ENCODE peak calls at places on chromosome 1, in ten cellular contexts. R is mucosa of descending colon, V is heart right ventricle, H is PC-3, L is esophagus squamous epithelium, S is pancreas, G is neural progenitor cell, U is OCI-LY7, B is left lung, F is tibial nerve. D is an unnamed sample. For H3K36me3, the result is how much of the 10 kb centered on the place peaks cover.

GRCh38 chr1:46199233-46199749 is 1.1 kb upstream of the POMGNT1 start:
- DNase-seq in R (no peak), V (no peak), B (no peak), U (peak), S (no peak), H (no peak), L (no peak), F (no peak), G (no peak), D (no peak)

GRCh38 chr1:71695820-71696219 is 586.5 kb downstream of the NEGR1 start:
- DNase-seq in B (no peak), L (no peak), S (no peak), H (peak), U (no peak), G (no peak), F (no peak), R (no peak), V (no peak), D (peak)

GRCh38 chr1:107782192-107782845 is 182.7 kb downstream of the VAV3 start:
- DNase-seq in S (peak), B (no peak), H (peak), F (peak), G (peak), U (peak), V (peak), R (peak), L (no peak), D (peak)

GRCh38 chr1:202998836-202999750 is 8.1 kb upstream of the TMEM183A start:
- DNase-seq in B (no peak), U (peak), H (peak), L (no peak), F (peak), S (peak), R (peak), V (peak), G (peak), D (peak)

GRCh38 chr1:86429830-86430229 is 5.9 kb downstream of the CLCA2 start:
- DNase-seq in U (no peak), R (peak), V (peak), G (no peak), B (peak), F (peak), L (no peak), H (peak), S (peak), D (peak)

GRCh38 chr1:99621340-99621901 is 24.5 kb upstream of the PALMD start:
- DNase-seq in F (no peak), R (no peak), H (no peak), V (no peak), S (no peak), U (no peak), G (no peak), L (no peak), B (no peak), D (peak)

GRCh38 chr1:200108659-200109058 is 81.1 kb downstream of the NR5A2 start:
- DNase-seq in R (peak), H (no peak), G (no peak), V (no peak), B (no peak), S (no peak), U (no peak), F (no peak), L (no peak), D (no peak)

GRCh38 chr1:168834225-168834872 is 105.3 kb upstream of the DPT start:
- DNase-seq in V (no peak), G (no peak), H (no peak), B (no peak), L (no peak), S (no peak), U (no peak), R (peak), F (no peak), D (peak)

GRCh38 chr1:214603819-214604252 is 841 bp downstream of the CENPF start:
- DNase-seq in V (no peak), F (no peak), S (no peak), R (no peak), G (peak), L (no peak), H (no peak), B (no peak), U (peak), D (no peak)

GRCh38 chr1:202628646-202629215 is 81.5 kb downstream of the SYT2 start:
- DNase-seq in U (no peak), L (no peak), S (no peak), G (no peak), R (no peak), V (no peak), F (no peak), B (no peak), H (no peak), D (no peak)

GRCh38 chr1:110235839-110236682 is 25.9 kb downstream of the KCNC4 start:
- DNase-seq in B (no peak), R (no peak), L (no peak), H (peak), U (no peak), F (no peak), V (no peak), G (no peak), S (no peak), D (peak)

GRCh38 chr1:238954865-238955264 is 431.5 kb upstream of the CHRM3 start:
- DNase-seq in G (no peak), V (no peak), S (no peak), F (no peak), H (peak), B (no peak), R (no peak), U (no peak), L (no peak), D (peak)

GRCh38 chr1:78126506-78126905 is 80.7 kb downstream of the GIPC2 start:
- DNase-seq in U (no peak), S (no peak), B (no peak), F (no peak), H (no peak), R (no peak), L (no peak), V (no peak), G (no peak), D (no peak)

GRCh38 chr1:53551428-53551995 is 92.3 kb downstream of the DMRTB1 start:
- DNase-seq in G (no peak), B (peak), U (no peak), V (no peak), S (no peak), L (no peak), H (no peak), R (no peak), F (no peak), D (no peak)

GRCh38 chr1:33377750-33378149 is 53.1 kb downstream of the PHC2 start:
- DNase-seq in L (no peak), U (no peak), B (no peak), V (no peak), G (no peak), S (no peak), F (no peak), R (no peak), H (no peak), D (no peak)

GRCh38 chr1:109787211-109787844 is 23.6 kb upstream of the EPS8L3 start:
- DNase-seq in L (no peak), V (no peak), F (no peak), S (no peak), H (peak), U (no peak), B (peak), R (peak), G (no peak), D (peak)

GRCh38 chr1:41629571-41629970 is 145.1 kb upstream of the EDN2 start:
- DNase-seq in R (no peak), B (no peak), F (no peak), S (no peak), V (no peak), H (no peak), L (no peak), G (no peak), U (no peak), D (peak)

GRCh38 chr1:44377925-44378784 is 23.1 kb upstream of the ERI3 start:
- DNase-seq in H (peak), B (no peak), R (peak), L (no peak), U (peak), F (peak), V (peak), G (peak), S (peak), D (peak)

DNA sequence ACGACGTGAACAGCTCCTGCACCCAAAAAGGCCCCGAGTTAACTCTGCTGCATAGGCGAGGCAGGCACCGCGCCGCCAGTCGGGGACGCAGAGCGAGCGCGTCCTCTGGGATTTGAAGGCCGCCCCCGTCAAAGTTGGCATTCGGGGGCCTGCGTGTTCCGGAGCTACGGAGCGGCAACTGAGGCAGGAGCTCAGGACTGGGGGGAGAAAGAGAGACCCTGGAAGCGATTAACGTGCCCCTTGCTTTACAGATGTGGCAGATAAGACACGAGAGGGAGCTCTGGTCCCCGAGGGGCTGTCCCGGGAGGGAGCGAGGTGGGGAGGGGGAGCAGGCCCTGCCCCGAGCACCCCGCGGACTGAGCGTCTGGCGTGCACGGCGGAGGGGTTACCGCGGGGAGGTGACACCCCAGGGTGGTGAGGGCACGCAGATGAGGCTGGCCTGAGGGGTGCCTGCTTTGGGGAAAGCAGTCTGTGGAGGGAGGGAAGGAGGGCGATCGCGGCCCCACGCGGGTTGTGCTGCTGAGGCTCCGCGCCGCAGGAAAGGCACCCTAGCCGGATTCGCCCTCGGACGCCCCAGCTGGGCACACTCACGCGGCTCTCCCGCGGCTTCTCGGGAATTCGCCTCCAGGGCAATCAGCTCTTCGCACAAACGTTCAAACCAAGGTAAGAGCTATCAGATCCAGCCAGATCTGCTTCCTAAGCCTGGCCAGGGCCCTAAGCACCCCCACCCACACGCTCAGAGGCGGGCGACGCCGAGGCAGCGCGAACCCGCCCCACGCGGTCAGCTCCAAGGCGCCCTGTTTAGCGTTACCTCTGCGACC is 26.5 kb downstream of the ACTA1 start:
- DNase-seq in V (no peak), R (no peak), H (no peak), B (no peak), U (no peak), F (no peak), G (peak), L (no peak), S (no peak), D (no peak)
- TF ChIP-seq CTCF in V (no peak), R (no peak), H (no peak), B (no peak), U (no peak), F (no peak), G (peak), L (no peak), S (no peak), D (no peak)

GRCh38 chr1:64839270-64839669 is 94.4 kb downstream of the RAVER2 start:
- DNase-seq in V (no peak), B (no peak), H (no peak), F (no peak), L (no peak), U (no peak), S (no peak), R (no peak), G (no peak), D (no peak)
- H3K36me3 ChIP-seq in V (under half), B (half or more), H (under half), F (half or more), L (under half), U (half or more), S (under half), R (under half), G (under half), D (under half)

GRCh38 chr1:246647513-246647912 is 76.7 kb upstream of the SCCPDH start:
- DNase-seq in L (no peak), R (no peak), H (no peak), U (no peak), G (no peak), F (no peak), V (no peak), B (no peak), S (no peak), D (no peak)
- H3K4me3 ChIP-seq in L (no peak), R (no peak), H (no peak), U (no peak), G (no peak), F (no peak), V (peak), B (no peak), S (no peak), D (no peak)

GRCh38 chr1:2233997-2234761 is 6.1 kb downstream of the SKI start:
- DNase-seq in U (no peak), B (peak), F (peak), V (no peak), S (peak), L (no peak), R (peak), G (no peak), H (peak), D (peak)
- TF ChIP-seq CTCF in U (no peak), B (no peak), F (peak), V (no peak), S (no peak), L (no peak), R (no peak), G (no peak), H (no peak), D (no peak)

GRCh38 chr1:153768316-153769126 is 6.7 kb upstream of the SLC27A3 start:
- DNase-seq in F (no peak), G (no peak), R (peak), L (no peak), S (peak), V (no peak), B (peak), U (no peak), H (no peak), D (no peak)

GRCh38 chr1:153764315-153764714 is 10.9 kb upstream of the SLC27A3 start:
- DNase-seq in U (no peak), F (no peak), B (no peak), S (no peak), H (no peak), V (no peak), G (no peak), L (no peak), R (no peak), D (no peak)

GRCh38 chr1:153771241-153771640 is 4.0 kb upstream of the SLC27A3 start:
- DNase-seq in G (no peak), U (no peak), F (no peak), V (no peak), L (no peak), H (no peak), R (no peak), S (no peak), B (no peak), D (no peak)

GRCh38 chr1:153770812-153771211 is 4.4 kb upstream of the SLC27A3 start:
- DNase-seq in U (peak), L (no peak), G (no peak), B (no peak), H (no peak), V (peak), S (no peak), R (no peak), F (no peak), D (no peak)

GRCh38 chr1:153767519-153767918 is 7.7 kb upstream of the SLC27A3 start:
- DNase-seq in S (no peak), B (no peak), R (no peak), U (no peak), L (no peak), F (no peak), G (no peak), V (no peak), H (no peak), D (no peak)
- H3K36me3 ChIP-seq in S (under half), B (half or more), R (under half), U (half or more), L (under half), F (half or more), G (under half), V (under half), H (half or more), D (under half)

GRCh38 chr1:173863224-173864151 is 4.3 kb downstream of the GAS5 start:
- DNase-seq in S (no peak), H (no peak), U (peak), F (no peak), B (no peak), L (no peak), V (no peak), G (no peak), R (no peak), D (no peak)
- H3K4me3 ChIP-seq in S (no peak), H (no peak), U (peak), F (no peak), B (no peak), L (no peak), V (no peak), G (no peak), R (no peak), D (no peak)

GRCh38 chr1:119442756-119443155 is 27.8 kb downstream of the HSD3B2 start:
- DNase-seq in V (no peak), R (no peak), S (no peak), L (no peak), B (no peak), U (no peak), F (no peak), H (no peak), G (no peak), D (peak)

GRCh38 chr1:119451158-119451557 is 36.2 kb downstream of the HSD3B2 start:
- DNase-seq in V (no peak), H (no peak), B (no peak), L (no peak), R (no peak), F (no peak), U (no peak), S (no peak), G (peak), D (no peak)

GRCh38 chr1:119448112-119448511 is 33.2 kb downstream of the HSD3B2 start:
- DNase-seq in U (no peak), H (peak), B (no peak), F (no peak), R (no peak), S (no peak), G (peak), L (no peak), V (no peak), D (no peak)

GRCh38 chr1:119449964-119450363 is 35.0 kb downstream of the HSD3B2 start:
- DNase-seq in H (peak), G (peak), L (no peak), B (no peak), S (no peak), F (no peak), U (no peak), R (no peak), V (no peak), D (no peak)

GRCh38 chr1:119447344-119447743 is 32.4 kb downstream of the HSD3B2 start:
- DNase-seq in L (no peak), H (no peak), G (no peak), S (no peak), B (no peak), V (no peak), U (no peak), R (no peak), F (no peak), D (no peak)
- TF ChIP-seq CTCF in L (no peak), H (no peak), G (no peak), S (no peak), B (no peak), V (no peak), U (no peak), R (no peak), F (no peak), D (no peak)

D was measured in bronchial epithelial cell.